ENCODE peak calls at places on chromosomes 3 and 15, in nine cellular contexts. Y, D, W, E, Z, N, X, O and H are unnamed samples.

GRCh38 chr15:37933685-37934084 is 755 bp upstream of the TMCO5A start:
- DNase-seq in E (peak), O (no peak), Z (no peak), W (no peak), D (no peak), Y (no peak), N (peak), X (no peak), H (no peak)

GRCh38 chr15:65981837-65982696 is 112.8 kb downstream of the RAB11A start:
- DNase-seq in N (no peak), W (peak), E (no peak), Y (peak), Z (peak), D (peak), X (no peak), O (peak), H (no peak)

GRCh38 chr3:5190147-5190791 is 2.8 kb downstream of the EDEM1 start:
- DNase-seq in Y (no peak), D (no peak), O (no peak), N (no peak), E (no peak), W (no peak), Z (no peak), X (no peak), H (no peak)

GRCh38 chr3:188421836-188422540 is 268.0 kb downstream of the LPP start:
- DNase-seq in E (no peak), Y (no peak), O (peak), W (no peak), Z (no peak), N (peak), X (no peak), D (no peak), H (no peak)

GRCh38 chr3:78497025-78497424 is 1270.8 kb downstream of the ROBO1 start:
- DNase-seq in O (no peak), X (no peak), Z (no peak), Y (no peak), W (no peak), E (no peak), N (no peak), D (no peak), H (no peak)

GRCh38 chr15:63010386-63010785 is 32.2 kb upstream of the TPM1 start:
- DNase-seq in E (no peak), N (no peak), O (no peak), X (no peak), D (no peak), Y (no peak), Z (no peak), W (no peak), H (no peak)

GRCh38 chr3:48270306-48270705 is 29.4 kb downstream of the ZNF589 start:
- DNase-seq in N (no peak), W (no peak), E (no peak), Y (no peak), Z (no peak), D (no peak), O (no peak), X (no peak), H (no peak)

GRCh38 chr3:46024131-46024530 is 3.2 kb downstream of the XCR1 start:
- DNase-seq in E (no peak), N (no peak), D (no peak), Z (no peak), W (no peak), Y (no peak), O (no peak), X (no peak), H (no peak)

GRCh38 chr3:188842628-188843027 is 329.1 kb upstream of the TPRG1 start:
- DNase-seq in Z (no peak), O (no peak), D (no peak), Y (no peak), W (no peak), E (no peak), X (no peak), N (no peak), H (no peak)

GRCh38 chr3:194465920-194466570 is 20.8 kb downstream of the ATP13A3 start:
- DNase-seq in E (no peak), D (no peak), W (no peak), N (no peak), Y (no peak), O (no peak), Z (no peak), X (no peak), H (no peak)

GRCh38 chr15:77030042-77030927 is 35.4 kb downstream of the PSTPIP1 start:
- DNase-seq in X (no peak), N (no peak), Y (peak), W (peak), D (peak), O (peak), E (no peak), Z (peak), H (no peak)

GRCh38 chr3:98763814-98764691 is 913 bp downstream of the ST3GAL6 start:
- DNase-seq in W (no peak), X (no peak), Y (no peak), D (no peak), O (no peak), N (peak), Z (no peak), E (no peak), H (no peak)

GRCh38 chr3:72079369-72079872 is 294.5 kb upstream of the PROK2 start:
- DNase-seq in D (no peak), X (no peak), Z (no peak), N (no peak), W (no peak), O (no peak), E (no peak), Y (no peak), H (no peak)

GRCh38 chr15:88987590-88987950 is 74.4 kb upstream of the MFGE8 start:
- DNase-seq in N (no peak), D (no peak), E (no peak), Y (no peak), X (no peak), W (no peak), O (no peak), Z (no peak), H (no peak)

GRCh38 chr3:53493997-53494791 is at the start of gene CACNA1D:
- DNase-seq in D (peak), Y (peak), W (peak), X (no peak), E (no peak), O (peak), N (no peak), Z (peak), H (no peak)

GRCh38 chr3:58021072-58021959 is 13.1 kb downstream of the FLNB start:
- DNase-seq in E (no peak), D (no peak), W (no peak), Y (peak), N (no peak), Z (no peak), X (no peak), O (peak), H (no peak)
- TF ChIP-seq CTCF in E (no peak), D (no peak), W (no peak), Y (peak), N (no peak), Z (no peak), X (no peak), O (no peak), H (no peak)

GRCh38 chr3:143972495-143973351 is 1.1 kb downstream of the DIPK2A start:
- DNase-seq in N (peak), D (peak), Z (peak), X (no peak), E (no peak), Y (peak), W (peak), O (peak), H (peak)
- TF ChIP-seq CTCF in N (peak), D (peak), Z (peak), X (peak), E (peak), Y (peak), W (peak), O (peak), H (peak)

GRCh38 chr3:82461049-82461889 is 699.8 kb upstream of the GBE1 start:
- DNase-seq in N (no peak), Y (no peak), E (no peak), Z (no peak), O (no peak), X (no peak), D (no peak), W (no peak), H (no peak)

GRCh38 chr3:82462977-82463376 is 701.5 kb upstream of the GBE1 start:
- DNase-seq in O (no peak), X (no peak), E (no peak), W (no peak), Z (no peak), N (peak), D (no peak), Y (no peak), H (peak)

DNA sequence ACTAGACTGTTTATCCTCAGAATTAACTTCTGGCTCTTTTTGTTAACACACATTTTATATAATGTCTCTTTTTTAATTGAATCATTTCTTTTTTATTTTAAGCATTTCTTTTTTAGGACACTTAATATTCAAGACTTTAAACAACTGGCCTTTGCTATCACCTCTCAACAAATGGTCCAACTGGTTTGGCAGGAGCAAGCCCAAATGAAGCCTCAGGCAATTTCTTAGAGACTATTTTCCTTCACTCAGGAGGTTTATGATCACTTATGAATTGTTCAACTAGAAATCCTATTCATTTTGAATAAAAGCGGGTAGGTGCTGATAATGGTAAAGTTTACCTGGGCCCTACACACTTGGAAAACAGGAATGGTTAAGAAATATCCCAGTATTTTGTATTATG is 705.6 kb upstream of the GBE1 start:
- DNase-seq in Z (no peak), N (no peak), D (no peak), E (no peak), X (no peak), W (no peak), O (no peak), Y (no peak), H (no peak)
- TF ChIP-seq CTCF in Z (no peak), N (no peak), D (no peak), E (no peak), X (no peak), W (no peak), O (no peak), Y (no peak), H (no peak)

GRCh38 chr3:74897006-74897405 is 282.5 kb upstream of the CNTN3 start:
- DNase-seq in O (no peak), Z (no peak), E (no peak), X (no peak), N (peak), Y (no peak), W (no peak), D (peak), H (no peak)
- TF ChIP-seq CTCF in O (no peak), Z (peak), E (peak), X (peak), N (peak), Y (peak), W (peak), D (peak), H (peak)

GRCh38 chr3:31693346-31693745 is 160.6 kb downstream of the STT3B start:
- DNase-seq in X (no peak), O (no peak), Z (no peak), N (no peak), D (no peak), W (no peak), Y (no peak), E (no peak), H (no peak)

GRCh38 chr3:31695280-31696008 is 162.7 kb downstream of the STT3B start:
- DNase-seq in W (no peak), Y (peak), Z (no peak), O (no peak), X (no peak), E (no peak), D (peak), N (peak), H (no peak)

GRCh38 chr3:31696009-31696297 is 163.2 kb downstream of the STT3B start:
- DNase-seq in N (no peak), Y (no peak), O (no peak), E (no peak), X (no peak), Z (no peak), D (no peak), W (no peak), H (no peak)

GRCh38 chr3:31688847-31689246 is 156.1 kb downstream of the STT3B start:
- DNase-seq in Y (no peak), N (no peak), E (no peak), Z (no peak), W (no peak), O (no peak), D (no peak), X (no peak), H (no peak)

GRCh38 chr3:31692714-31693113 is 160.0 kb downstream of the STT3B start:
- DNase-seq in X (no peak), E (no peak), D (peak), Z (no peak), W (no peak), Y (no peak), N (no peak), O (no peak), H (no peak)
- TF ChIP-seq CTCF in X (no peak), E (no peak), D (peak), Z (no peak), W (no peak), Y (peak), N (peak), O (no peak), H (no peak)

GRCh38 chr15:79769933-79770332 is 126.9 kb downstream of the MTHFS start:
- DNase-seq in Y (no peak), X (no peak), D (no peak), E (no peak), Z (no peak), N (no peak), O (no peak), W (no peak), H (no peak)

GRCh38 chr15:79769081-79769481 is 127.7 kb downstream of the MTHFS start:
- DNase-seq in W (no peak), N (peak), D (no peak), E (no peak), Z (no peak), O (no peak), Y (no peak), X (no peak), H (no peak)
- TF ChIP-seq CTCF in W (no peak), N (peak), D (peak), E (no peak), Z (no peak), O (no peak), Y (peak), X (peak), H (peak)

GRCh38 chr3:14914777-14915113 is 32.6 kb upstream of the NR2C2 start:
- DNase-seq in D (no peak), O (no peak), Z (no peak), Y (peak), X (no peak), N (no peak), W (no peak), E (no peak), H (no peak)

GRCh38 chr3:14913071-14913925 is 34.1 kb upstream of the NR2C2 start:
- DNase-seq in E (no peak), O (no peak), X (no peak), N (no peak), Y (peak), D (no peak), W (no peak), Z (no peak), H (no peak)

GRCh38 chr3:14918356-14918860 is 29.0 kb upstream of the NR2C2 start:
- DNase-seq in D (no peak), W (no peak), O (no peak), Z (no peak), E (no peak), X (no peak), N (no peak), Y (no peak), H (no peak)

GRCh38 chr3:14913926-14914776 is 33.2 kb upstream of the NR2C2 start:
- DNase-seq in W (no peak), N (no peak), Y (peak), D (peak), X (no peak), E (no peak), O (no peak), Z (peak), H (no peak)

GRCh38 chr3:14915636-14916222 is 31.7 kb upstream of the NR2C2 start:
- DNase-seq in D (no peak), Z (no peak), O (no peak), W (no peak), N (no peak), Y (peak), E (no peak), X (no peak), H (no peak)
- TF ChIP-seq CTCF in D (peak), Z (no peak), O (no peak), W (peak), N (peak), Y (peak), E (no peak), X (no peak), H (no peak)

GRCh38 chr3:186598794-186599141 is 14.1 kb upstream of the AHSG start:
- DNase-seq in E (no peak), X (no peak), Y (no peak), Z (no peak), N (no peak), W (no peak), D (no peak), O (no peak), H (no peak)

GRCh38 chr3:186598108-186598784 is 14.6 kb upstream of the AHSG start:
- DNase-seq in O (no peak), E (no peak), D (no peak), W (no peak), Z (no peak), Y (no peak), N (peak), X (no peak), H (no peak)

GRCh38 chr3:186599142-186599784 is 13.6 kb upstream of the AHSG start:
- DNase-seq in W (no peak), N (no peak), E (no peak), D (no peak), Y (no peak), O (no peak), Z (no peak), X (no peak), H (no peak)

GRCh38 chr3:186594591-186595113 is 18.2 kb upstream of the AHSG start:
- DNase-seq in E (no peak), O (no peak), N (no peak), X (no peak), Z (peak), W (no peak), Y (no peak), D (no peak), H (no peak)

GRCh38 chr3:186596568-186597287 is 16.1 kb upstream of the AHSG start:
- DNase-seq in D (peak), Z (no peak), N (peak), O (no peak), E (no peak), X (no peak), W (no peak), Y (peak), H (no peak)
- TF ChIP-seq CTCF in D (peak), Z (no peak), N (no peak), O (no peak), E (no peak), X (no peak), W (no peak), Y (no peak), H (no peak)

DNA sequence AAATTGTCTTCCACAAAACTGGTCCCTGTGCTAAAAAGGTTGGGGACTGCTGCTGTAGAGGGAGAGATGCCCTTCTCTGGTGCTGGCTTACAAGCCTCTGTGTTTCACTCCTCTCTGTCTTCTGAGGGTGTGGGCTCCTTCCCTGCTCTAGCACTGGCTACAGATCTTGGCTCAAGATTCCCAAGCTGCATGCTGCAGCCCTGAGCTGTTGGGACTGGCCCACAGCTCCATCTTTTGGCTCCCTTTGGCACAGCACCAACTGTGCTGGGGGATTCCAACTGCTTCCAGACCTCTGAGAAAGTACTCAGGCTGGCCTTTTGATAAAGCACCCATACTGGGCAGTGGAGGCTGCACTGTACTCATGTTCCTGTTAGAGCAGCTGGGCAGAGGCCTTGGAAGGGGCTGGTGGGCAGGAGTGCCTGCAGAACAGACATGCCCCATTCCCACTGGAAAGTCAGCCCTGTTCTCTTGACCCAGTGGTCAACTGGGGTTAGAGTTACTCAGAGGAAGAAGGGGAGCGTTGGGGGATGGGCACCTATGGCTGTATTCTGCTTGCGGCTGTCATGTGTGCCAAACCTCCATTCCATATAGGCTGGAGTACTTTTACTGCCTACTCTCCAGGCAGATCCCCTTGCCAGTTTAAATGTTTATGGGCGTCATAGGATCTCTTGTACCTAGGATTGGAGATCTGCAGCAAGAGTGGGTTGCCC is 55.7 kb downstream of the GALK2 start:
- DNase-seq in Y (peak), X (no peak), D (peak), O (no peak), W (no peak), E (no peak), Z (peak), N (peak), H (no peak)
- TF ChIP-seq CTCF in Y (peak), X (peak), D (peak), O (no peak), W (peak), E (peak), Z (peak), N (peak), H (peak)